ENCODE peak calls at places on chromosomes 6 and 20, in eight cellular contexts. One of them, this sample, is unnamed.

GRCh38 chr6:37940074-37940847 is 120.7 kb downstream of the ZFAND3 start:
- DNase-seq in HepG2: no peak
- DNase-seq in GM12878: no peak
- DNase-seq in adrenal gland: peak
- DNase-seq in spleen: no peak
- DNase-seq in uterus: peak
- DNase-seq in lower leg skin: no peak
- DNase-seq in tibial nerve: peak
- DNase-seq in this sample: no peak

GRCh38 chr6:40386200-40386599 is 201.0 kb downstream of the LRFN2 start:
- DNase-seq in HepG2: no peak
- DNase-seq in GM12878: no peak
- DNase-seq in adrenal gland: no peak
- DNase-seq in spleen: no peak
- DNase-seq in uterus: no peak
- DNase-seq in lower leg skin: peak
- DNase-seq in tibial nerve: peak
- DNase-seq in this sample: no peak

GRCh38 chr6:119096683-119097310 is 18.3 kb upstream of the FAM184A start:
- DNase-seq in HepG2: no peak
- DNase-seq in GM12878: no peak
- DNase-seq in adrenal gland: peak
- DNase-seq in spleen: no peak
- DNase-seq in uterus: peak
- DNase-seq in lower leg skin: peak
- DNase-seq in tibial nerve: peak
- DNase-seq in this sample: no peak

GRCh38 chr6:113362542-113363430 is 494.4 kb upstream of the MARCKS start:
- DNase-seq in HepG2: no peak
- DNase-seq in GM12878: no peak
- DNase-seq in adrenal gland: no peak
- DNase-seq in spleen: no peak
- DNase-seq in uterus: no peak
- DNase-seq in lower leg skin: no peak
- DNase-seq in tibial nerve: no peak
- DNase-seq in this sample: no peak

GRCh38 chr6:122048570-122048969 is 350.9 kb upstream of the HSF2 start:
- DNase-seq in HepG2: no peak
- DNase-seq in GM12878: no peak
- DNase-seq in adrenal gland: no peak
- DNase-seq in spleen: no peak
- DNase-seq in uterus: no peak
- DNase-seq in lower leg skin: no peak
- DNase-seq in tibial nerve: no peak
- DNase-seq in this sample: no peak

GRCh38 chr6:72689107-72689954 is 67.5 kb downstream of the KCNQ5 start:
- DNase-seq in HepG2: no peak
- DNase-seq in GM12878: peak
- DNase-seq in adrenal gland: no peak
- DNase-seq in spleen: no peak
- DNase-seq in uterus: no peak
- DNase-seq in lower leg skin: no peak
- DNase-seq in tibial nerve: no peak
- DNase-seq in this sample: no peak

GRCh38 chr6:35496851-35497570 is at the start of gene TEAD3:
- DNase-seq in HepG2: peak
- DNase-seq in GM12878: no peak
- DNase-seq in adrenal gland: no peak
- DNase-seq in spleen: peak
- DNase-seq in uterus: peak
- DNase-seq in lower leg skin: peak
- DNase-seq in tibial nerve: peak
- DNase-seq in this sample: no peak

GRCh38 chr6:16130932-16131387 is 2.1 kb downstream of the MYLIP start:
- DNase-seq in HepG2: peak
- DNase-seq in GM12878: peak
- DNase-seq in adrenal gland: peak
- DNase-seq in spleen: no peak
- DNase-seq in uterus: peak
- DNase-seq in lower leg skin: no peak
- DNase-seq in tibial nerve: peak
- DNase-seq in this sample: no peak

GRCh38 chr6:73854998-73855718 is 159.2 kb downstream of the CD109 start:
- DNase-seq in HepG2: peak
- DNase-seq in GM12878: no peak
- DNase-seq in adrenal gland: no peak
- DNase-seq in spleen: no peak
- DNase-seq in uterus: peak
- DNase-seq in lower leg skin: no peak
- DNase-seq in tibial nerve: peak
- DNase-seq in this sample: no peak

GRCh38 chr6:95519228-95520037 is 57.9 kb upstream of the MANEA start:
- DNase-seq in HepG2: no peak
- DNase-seq in GM12878: no peak
- DNase-seq in adrenal gland: no peak
- DNase-seq in spleen: peak
- DNase-seq in uterus: no peak
- DNase-seq in lower leg skin: no peak
- DNase-seq in tibial nerve: no peak
- DNase-seq in this sample: no peak

GRCh38 chr20:19466204-19466928 is 253.9 kb downstream of the SLC24A3 start:
- DNase-seq in HepG2: no peak
- DNase-seq in GM12878: no peak
- DNase-seq in adrenal gland: no peak
- DNase-seq in spleen: no peak
- DNase-seq in uterus: no peak
- DNase-seq in lower leg skin: no peak
- DNase-seq in tibial nerve: no peak
- DNase-seq in this sample: no peak

GRCh38 chr20:48451401-48451800 is 376.4 kb downstream of the PREX1 start:
- DNase-seq in HepG2: no peak
- DNase-seq in GM12878: no peak
- DNase-seq in adrenal gland: no peak
- DNase-seq in spleen: no peak
- DNase-seq in uterus: no peak
- DNase-seq in lower leg skin: no peak
- DNase-seq in tibial nerve: no peak
- DNase-seq in this sample: no peak
- TF ChIP-seq CTCF in HepG2: no peak
- TF ChIP-seq CTCF in GM12878: no peak
- TF ChIP-seq CTCF in adrenal gland: no peak
- TF ChIP-seq CTCF in spleen: no peak
- TF ChIP-seq CTCF in uterus: no peak
- TF ChIP-seq CTCF in lower leg skin: no peak
- TF ChIP-seq CTCF in tibial nerve: no peak
- TF ChIP-seq CTCF in this sample: no peak

DNA sequence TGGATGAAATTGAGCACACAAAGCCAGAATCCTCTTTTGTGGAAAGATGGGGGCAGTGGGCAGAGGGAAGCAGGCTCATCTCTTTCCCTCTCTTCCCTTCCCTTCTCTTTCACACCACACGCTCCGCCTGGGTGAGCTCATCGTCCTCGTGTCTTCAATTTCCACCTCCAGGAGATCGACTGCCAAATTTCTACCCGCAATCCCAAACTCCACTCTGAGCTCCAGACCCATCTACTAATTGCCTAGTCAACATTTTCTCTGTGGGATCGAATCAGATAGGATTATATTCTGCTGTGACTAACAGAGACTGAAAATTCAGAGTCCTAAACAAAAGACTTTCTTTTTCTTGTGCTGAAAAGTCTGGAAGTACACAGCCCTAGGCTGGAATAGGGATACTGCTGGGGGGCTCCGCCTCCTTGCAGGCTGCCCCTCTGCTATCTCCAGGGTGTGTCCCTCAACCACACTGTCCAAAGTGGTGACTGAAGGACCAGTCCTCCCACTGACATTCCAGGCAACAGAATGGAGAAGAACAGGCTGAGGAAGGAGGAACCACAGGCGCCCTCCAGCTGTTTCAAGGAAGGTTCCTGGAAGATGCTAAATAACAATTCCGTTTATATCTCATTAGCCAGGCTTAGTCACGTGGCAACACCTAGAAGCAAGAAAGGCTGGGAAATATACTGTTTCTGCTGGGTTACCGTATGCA is 5.0 kb upstream of the HSPA12B start:
- DNase-seq in HepG2: no peak
- DNase-seq in GM12878: no peak
- DNase-seq in adrenal gland: no peak
- DNase-seq in spleen: peak
- DNase-seq in uterus: peak
- DNase-seq in lower leg skin: no peak
- DNase-seq in tibial nerve: peak
- DNase-seq in this sample: no peak
- TF ChIP-seq POLR2A in HepG2: no peak
- TF ChIP-seq POLR2A in GM12878: no peak
- TF ChIP-seq POLR2A in adrenal gland: no peak
- TF ChIP-seq POLR2A in spleen: no peak
- TF ChIP-seq POLR2A in uterus: peak
- TF ChIP-seq POLR2A in lower leg skin: no peak
- TF ChIP-seq POLR2A in tibial nerve: no peak
- TF ChIP-seq POLR2A in this sample: no peak

DNA sequence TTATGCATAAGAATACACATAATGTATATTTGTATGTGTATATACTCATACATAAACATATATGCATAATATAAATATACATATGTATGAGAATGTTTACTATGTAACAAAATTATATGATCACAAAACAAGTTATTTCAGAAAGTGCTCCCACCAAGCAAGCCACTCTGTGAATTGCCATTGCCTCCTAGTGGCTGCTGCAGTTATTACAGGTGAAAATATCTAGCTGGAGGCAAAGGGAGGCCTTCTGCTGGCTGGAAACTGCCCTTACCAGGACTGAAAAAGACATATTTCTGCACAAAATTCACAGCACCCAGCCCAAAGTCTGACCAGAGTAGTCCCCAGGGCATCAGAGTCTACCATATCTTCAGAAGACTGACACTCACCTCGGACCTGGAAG is 14.4 kb upstream of the ADAM33 start:
- DNase-seq in HepG2: no peak
- DNase-seq in GM12878: no peak
- DNase-seq in adrenal gland: no peak
- DNase-seq in spleen: no peak
- DNase-seq in uterus: no peak
- DNase-seq in lower leg skin: no peak
- DNase-seq in tibial nerve: no peak
- DNase-seq in this sample: no peak
- TF ChIP-seq CTCF in HepG2: peak
- TF ChIP-seq CTCF in GM12878: peak
- TF ChIP-seq CTCF in adrenal gland: peak
- TF ChIP-seq CTCF in spleen: no peak
- TF ChIP-seq CTCF in uterus: no peak
- TF ChIP-seq CTCF in lower leg skin: no peak
- TF ChIP-seq CTCF in tibial nerve: no peak
- TF ChIP-seq CTCF in this sample: no peak

DNA sequence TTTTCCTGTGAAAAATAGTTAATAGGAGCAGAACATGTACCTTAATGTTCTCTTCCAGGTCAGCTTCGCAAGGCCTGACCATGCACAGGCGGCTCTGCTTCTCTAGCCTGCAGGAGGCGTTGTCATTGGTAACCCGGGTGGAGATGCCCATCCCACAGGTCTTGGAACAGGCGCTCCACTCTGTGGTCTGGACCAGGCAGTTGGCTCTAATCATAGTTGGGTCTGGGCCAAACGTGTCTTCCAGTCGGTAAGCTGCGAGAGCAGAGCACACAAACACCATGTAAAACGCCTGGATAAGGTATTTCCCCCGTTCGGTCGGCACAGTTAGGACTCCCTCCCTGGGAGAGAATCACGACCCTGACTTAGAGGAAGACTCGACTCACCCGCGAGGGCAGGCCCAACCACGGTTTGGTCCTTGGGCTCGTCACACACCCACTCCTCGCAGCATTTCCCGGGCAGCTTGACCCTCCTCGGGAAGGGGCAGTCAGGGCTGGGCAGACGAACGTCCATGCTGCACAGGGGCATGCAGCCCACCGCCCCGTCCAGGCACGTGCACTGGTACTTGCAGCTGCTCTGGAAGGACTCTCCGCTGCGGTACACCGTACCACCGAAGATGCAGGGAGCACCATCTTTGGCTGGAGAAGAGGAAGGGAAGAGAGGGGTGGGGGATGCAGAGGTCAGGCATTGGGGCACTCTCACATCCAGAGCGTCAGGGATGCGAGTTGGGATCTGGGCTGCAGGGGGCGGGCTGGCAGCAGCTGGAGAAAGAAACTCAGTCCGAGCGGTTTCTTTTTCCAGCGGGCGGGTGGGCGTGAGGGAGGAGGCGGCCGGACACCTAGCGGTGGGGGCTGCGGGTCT is 1.0 kb downstream of the CCN2 start:
- DNase-seq in HepG2: peak
- DNase-seq in GM12878: no peak
- DNase-seq in adrenal gland: peak
- DNase-seq in spleen: peak
- DNase-seq in uterus: peak
- DNase-seq in lower leg skin: peak
- DNase-seq in tibial nerve: peak
- DNase-seq in this sample: peak
- TF ChIP-seq POLR2A in HepG2: peak
- TF ChIP-seq POLR2A in GM12878: no peak
- TF ChIP-seq POLR2A in adrenal gland: no peak
- TF ChIP-seq POLR2A in spleen: no peak
- TF ChIP-seq POLR2A in uterus: no peak
- TF ChIP-seq POLR2A in lower leg skin: no peak
- TF ChIP-seq POLR2A in tibial nerve: no peak
- TF ChIP-seq POLR2A in this sample: no peak

GRCh38 chr6:151430886-151431285 is 21.0 kb downstream of the RMND1 start:
- DNase-seq in HepG2: peak
- DNase-seq in GM12878: no peak
- DNase-seq in adrenal gland: no peak
- DNase-seq in spleen: no peak
- DNase-seq in uterus: no peak
- DNase-seq in lower leg skin: no peak
- DNase-seq in tibial nerve: no peak
- DNase-seq in this sample: no peak
- TF ChIP-seq CTCF in HepG2: peak
- TF ChIP-seq CTCF in GM12878: no peak
- TF ChIP-seq CTCF in adrenal gland: no peak
- TF ChIP-seq CTCF in spleen: no peak
- TF ChIP-seq CTCF in uterus: no peak
- TF ChIP-seq CTCF in lower leg skin: no peak
- TF ChIP-seq CTCF in tibial nerve: no peak
- TF ChIP-seq CTCF in this sample: no peak

This sample was measured in esophagus squamous epithelium.